ENCODE peak calls at places on chromosomes 7 and 10, in four cellular contexts. F is PC-3, R is right lobe of liver, U is sigmoid colon. A is an unnamed sample.

GRCh38 chr7:112084506-112084905 is 121.7 kb downstream of the DOCK4 start:
- DNase-seq in F (no peak), R (no peak), U (no peak), A (no peak)

GRCh38 chr10:60377955-60378354 is 11.7 kb downstream of the ANK3 start:
- DNase-seq in R (no peak), U (no peak), F (peak; percentile 57), A (no peak)

GRCh38 chr10:84613336-84614021 is 285.1 kb downstream of the CCSER2 start:
- DNase-seq in U (no peak), R (peak; percentile 78), F (peak; percentile 87), A (no peak)

GRCh38 chr7:42236266-42237161 is 495 bp downstream of the GLI3 start:
- DNase-seq in F (peak; percentile 55), R (peak; percentile 36), U (peak; percentile 84), A (no peak)

GRCh38 chr10:79435271-79436065 is 10.0 kb downstream of the ZCCHC24 start:
- DNase-seq in U (peak; percentile 88), R (no peak), F (peak; percentile 95), A (peak; percentile 69)

GRCh38 chr10:35363587-35363986 is 27.3 kb downstream of the CCNY start:
- DNase-seq in R (no peak), U (no peak), F (peak; percentile 80), A (no peak)

GRCh38 chr7:40418445-40418844 is 283.6 kb downstream of the SUGCT start:
- DNase-seq in F (no peak), R (no peak), U (no peak), A (no peak)

GRCh38 chr10:56728349-56728748 is 367.3 kb upstream of the ZWINT start:
- DNase-seq in F (no peak), R (no peak), U (no peak), A (no peak)

GRCh38 chr7:26280723-26281122 is 10.9 kb upstream of the SNX10 start:
- DNase-seq in U (no peak), R (no peak), F (no peak), A (no peak)

GRCh38 chr7:44729949-44730590 is 18.6 kb upstream of the ZMIZ2 start:
- DNase-seq in U (no peak), R (no peak), F (no peak), A (peak; percentile 79)

GRCh38 chr10:74223755-74224530 is 72.9 kb downstream of the ADK start:
- DNase-seq in R (no peak), F (peak; percentile 99), U (no peak), A (no peak)

GRCh38 chr10:13422800-13423199 is 74.7 kb upstream of the SEPHS1 start:
- DNase-seq in F (no peak), U (no peak), R (no peak), A (no peak)

GRCh38 chr7:50307368-50308012 is 3.0 kb downstream of the IKZF1 start:
- DNase-seq in F (no peak), U (no peak), R (no peak), A (no peak)

GRCh38 chr7:15305002-15305600 is 256.7 kb downstream of the AGMO start:
- DNase-seq in R (peak; percentile 22), U (peak; percentile 72), F (peak; percentile 62), A (no peak)

GRCh38 chr7:40507166-40507565 is 372.4 kb downstream of the SUGCT start:
- DNase-seq in R (no peak), U (no peak), F (peak; percentile 57), A (no peak)

GRCh38 chr10:79127151-79127961 is 58.6 kb downstream of the ZMIZ1 start:
- DNase-seq in F (peak; percentile 100), U (peak; percentile 90), R (peak; percentile 95), A (no peak)

GRCh38 chr7:97215556-97215955 is 98.1 kb downstream of the SDHAF3 start:
- DNase-seq in U (no peak), R (peak; percentile 64), F (no peak), A (no peak)

GRCh38 chr10:3398825-3399646 is 226.5 kb upstream of the PITRM1 start:
- DNase-seq in F (peak; percentile 70), U (no peak), R (no peak), A (peak; percentile 49)

GRCh38 chr10:1247598-1248261 is 191.5 kb downstream of the WDR37 start:
- DNase-seq in R (no peak), U (no peak), F (no peak), A (no peak)

GRCh38 chr7:104231054-104232046 is 23.5 kb upstream of the ORC5 start:
- DNase-seq in U (peak; percentile 66), R (peak; percentile 24), F (peak; percentile 61), A (no peak)

GRCh38 chr10:131242007-131242406 is 69.5 kb downstream of the TCERG1L start:
- DNase-seq in R (peak; percentile 50), U (no peak), F (peak; percentile 6), A (no peak)
- TF ChIP-seq CTCF in R (peak; percentile 32), U (no peak), F (peak; percentile 26), A (peak; percentile 37)

GRCh38 chr10:8520382-8520781 is 465.9 kb downstream of the GATA3 start:
- DNase-seq in R (no peak), F (no peak), U (no peak), A (no peak)
- TF ChIP-seq CTCF in R (no peak), F (peak; percentile 32), U (no peak), A (peak; percentile 8)

GRCh38 chr7:90552521-90552920 is 43.6 kb upstream of the CDK14 start:
- DNase-seq in R (no peak), U (no peak), F (peak; percentile 61), A (no peak)
- TF ChIP-seq CTCF in R (peak; percentile 38), U (peak; percentile 5), F (peak; percentile 53), A (peak; percentile 84)

DNA sequence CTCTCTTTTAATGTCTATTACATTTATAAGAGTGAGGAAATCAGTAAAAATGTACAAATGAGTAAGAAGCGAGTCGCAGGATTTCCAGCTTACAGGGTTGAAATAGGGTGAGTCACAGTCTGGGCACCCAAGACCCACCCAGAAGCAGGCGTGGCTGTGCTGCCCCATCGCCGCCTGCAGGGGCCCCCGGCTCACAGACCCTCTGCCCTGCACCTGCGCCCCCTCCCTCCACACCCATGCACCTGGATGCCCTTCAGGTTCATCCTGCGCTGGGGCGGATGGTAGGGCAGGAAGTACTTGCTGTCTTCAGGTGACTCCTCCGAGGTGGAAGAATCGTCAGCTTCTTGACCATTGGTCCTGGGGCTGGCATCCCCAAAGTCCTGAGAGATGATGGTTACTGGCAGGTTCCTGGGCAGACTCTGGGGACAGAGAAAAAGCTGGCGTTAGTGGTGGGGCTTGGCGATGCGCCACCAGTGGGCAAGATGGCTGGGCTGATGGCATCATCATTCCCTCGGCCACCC is 90.2 kb upstream of the GNA12 start:
- DNase-seq in U (peak; percentile 47), R (peak; percentile 17), F (peak; percentile 64), A (peak; percentile 85)
- TF ChIP-seq CTCF in U (no peak), R (no peak), F (no peak), A (peak; percentile 63)

DNA sequence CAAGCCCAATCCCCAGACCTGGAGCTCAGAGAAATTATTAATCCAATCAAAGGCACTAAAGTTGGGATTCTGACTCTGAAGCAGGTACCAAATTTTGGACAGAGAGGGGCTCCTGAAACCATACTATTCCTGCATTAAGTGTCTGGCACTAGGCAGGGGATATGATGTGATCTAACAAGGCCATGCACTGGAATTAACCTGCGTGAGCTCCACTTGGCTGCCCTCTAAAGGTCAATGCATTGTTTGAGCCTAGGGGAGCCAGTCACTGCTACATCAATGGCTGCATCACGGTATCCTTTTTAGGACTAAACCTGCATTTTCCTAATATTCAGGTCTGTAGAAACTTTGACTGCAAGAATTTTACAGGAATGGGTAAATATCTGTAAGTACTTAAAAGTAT is 42.1 kb downstream of the ST8SIA6 start:
- DNase-seq in F (peak; percentile 2), U (no peak), R (no peak), A (no peak)
- TF ChIP-seq CTCF in F (peak; percentile 33), U (no peak), R (no peak), A (no peak)

DNA sequence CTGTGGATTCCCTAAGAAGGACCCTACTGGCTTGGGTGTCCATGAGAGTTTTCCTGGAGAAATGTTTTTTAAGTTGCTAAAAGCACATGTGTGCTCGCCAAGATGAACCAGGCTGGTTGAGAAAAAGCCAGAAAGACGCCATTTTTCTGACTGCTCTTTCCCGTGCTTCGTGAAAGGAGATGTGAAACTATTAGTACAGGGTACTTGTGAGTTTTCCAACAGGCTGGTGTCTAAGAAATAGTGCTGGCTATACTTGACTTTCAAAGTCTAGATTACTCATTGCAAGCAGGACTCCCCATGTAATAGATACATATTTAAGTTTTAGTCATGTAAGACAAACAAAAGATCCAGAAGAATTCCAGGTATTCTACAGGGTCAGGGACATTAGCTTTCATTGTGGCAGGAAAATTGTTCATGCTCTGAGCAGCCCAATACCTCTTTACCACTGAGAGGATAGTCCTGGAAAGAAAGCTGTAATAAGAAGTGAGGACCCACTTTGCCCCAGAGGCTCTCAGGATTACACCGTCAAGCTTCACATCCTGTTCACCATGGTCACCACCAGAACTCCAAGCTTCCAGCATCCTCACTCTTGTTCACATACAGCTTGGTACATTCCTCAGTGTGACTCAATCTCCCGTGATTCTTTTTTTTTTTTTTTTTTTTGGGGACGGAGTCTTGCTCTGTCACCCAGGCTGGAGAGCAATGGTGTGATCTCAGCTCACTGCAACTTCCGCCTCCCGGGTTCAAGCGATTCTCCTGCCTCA is 43.8 kb upstream of the ICA1 start:
- DNase-seq in U (no peak), F (peak; percentile 31), R (no peak), A (no peak)
- TF ChIP-seq CTCF in U (no peak), F (no peak), R (no peak), A (no peak)

DNA sequence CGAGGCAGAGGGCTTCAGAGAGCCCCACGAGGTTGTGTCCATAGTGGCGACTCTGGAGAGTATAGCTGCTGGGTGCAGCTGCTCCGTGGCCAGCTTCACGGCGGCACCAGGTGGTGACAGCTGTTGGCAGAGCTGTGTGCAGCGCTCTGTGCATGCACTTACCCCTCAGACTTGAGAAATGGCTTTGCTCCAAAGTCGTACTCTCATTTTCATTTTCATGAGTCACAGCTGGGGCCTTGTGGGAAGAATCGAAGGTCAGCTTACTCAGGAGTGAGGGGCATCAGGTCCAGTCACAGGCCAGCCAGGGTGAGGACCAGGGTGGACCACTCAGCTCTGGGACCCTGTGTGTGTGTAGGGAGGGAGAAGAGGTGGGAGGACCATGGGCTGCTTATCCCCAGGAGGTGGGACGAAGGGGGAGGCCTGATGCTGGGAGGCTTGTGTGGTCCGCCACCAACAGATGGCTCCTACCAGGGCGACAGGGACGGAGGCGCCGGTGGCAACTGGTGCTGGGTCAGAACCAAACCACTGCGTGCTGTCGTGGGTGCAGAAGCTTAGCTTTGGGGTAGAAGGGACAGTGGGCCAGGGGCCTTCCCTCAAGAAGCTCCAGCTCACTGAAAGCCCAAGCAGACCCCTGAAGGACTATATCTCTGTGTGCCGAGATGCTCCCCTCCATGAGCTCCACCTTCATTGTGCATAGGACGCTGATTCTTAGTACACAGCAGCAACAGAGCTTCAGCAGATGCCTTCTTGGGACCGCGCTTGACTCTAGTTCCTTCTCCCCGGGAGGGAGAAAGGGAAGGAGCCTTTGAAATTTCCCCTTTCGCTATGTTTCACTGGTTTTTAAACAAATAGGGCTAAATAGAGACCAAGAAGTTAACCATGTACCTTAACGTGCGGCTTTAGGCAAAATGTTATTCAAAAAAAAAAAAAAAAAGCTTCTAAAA is 225.0 kb downstream of the CELF2 start:
- DNase-seq in F (no peak), U (no peak), R (no peak), A (no peak)
- TF ChIP-seq CTCF in F (no peak), U (no peak), R (no peak), A (no peak)

GRCh38 chr7:152054377-152055230 is 29.1 kb downstream of the GALNT11 start:
- DNase-seq in U (no peak), F (no peak), R (peak; percentile 48), A (no peak)
- TF ChIP-seq CTCF in U (no peak), F (no peak), R (peak; percentile 8), A (peak; percentile 39)

A was measured in chondrocyte.